ENCODE peak calls at places on chromosomes 11 and 22, in seven cellular contexts. U is CD4-positive, CD25-positive, alpha-beta regulatory T cell; Y is psoas muscle; F is transverse colon; V is cardiac muscle cell; P is adrenal gland; B is adipocyte. H is an unnamed sample. For H3K4me1, the result is how much of the 10 kb centered on the place peaks cover.

GRCh38 chr11:125167292-125167953 is 2.9 kb downstream of the PKNOX2 start:
- DNase-seq in V (peak), B (no peak), P (no peak), U (no peak), F (no peak), Y (no peak), H (no peak)

GRCh38 chr22:44396021-44396726 is 83.4 kb upstream of the SHISAL1 start:
- DNase-seq in U (no peak), P (peak), B (no peak), V (no peak), Y (no peak), F (no peak), H (peak)

GRCh38 chr11:1401656-1402221 is 12.0 kb downstream of the BRSK2 start:
- DNase-seq in P (peak), U (no peak), B (peak), Y (peak), V (peak), F (peak), H (peak)

GRCh38 chr22:37128555-37129281 is 19.2 kb upstream of the TMPRSS6 start:
- DNase-seq in F (no peak), P (no peak), Y (no peak), V (no peak), U (no peak), B (peak), H (no peak)

GRCh38 chr22:45235101-45235777 is 5.5 kb downstream of the KIAA0930 start:
- DNase-seq in V (no peak), U (no peak), B (no peak), F (peak), P (no peak), Y (peak), H (peak)

GRCh38 chr11:65491614-65492386 is 7.0 kb upstream of the MALAT1 start:
- DNase-seq in V (peak), P (peak), B (peak), U (no peak), Y (peak), F (peak), H (peak)

GRCh38 chr22:28029962-28030361 is 110.9 kb upstream of the PITPNB start:
- DNase-seq in U (no peak), F (no peak), B (no peak), V (no peak), P (no peak), Y (no peak), H (no peak)

GRCh38 chr11:81970886-81971285 is 762.8 kb downstream of the FAM181B start:
- DNase-seq in P (no peak), V (no peak), F (no peak), B (no peak), Y (no peak), U (no peak), H (no peak)

GRCh38 chr11:57335023-57335342 is 709 bp downstream of the SSRP1 start:
- DNase-seq in U (no peak), F (no peak), Y (no peak), V (no peak), B (no peak), P (no peak), H (no peak)

GRCh38 chr11:12215192-12215591 is 104.8 kb downstream of the MICAL2 start:
- DNase-seq in P (no peak), B (no peak), F (no peak), U (no peak), V (no peak), Y (no peak), H (no peak)

GRCh38 chr11:59999732-60000131 is 17.2 kb upstream of the OOSP4B start:
- DNase-seq in P (no peak), F (no peak), Y (no peak), V (no peak), B (no peak), U (no peak), H (no peak)

GRCh38 chr22:41352058-41352457 is 29.7 kb upstream of the TEF start:
- DNase-seq in F (no peak), Y (no peak), B (peak), U (no peak), V (peak), P (no peak), H (no peak)

GRCh38 chr22:46655861-46656608 is 35.8 kb downstream of the GRAMD4 start:
- DNase-seq in F (no peak), V (no peak), Y (no peak), P (no peak), U (no peak), B (no peak), H (no peak)

GRCh38 chr11:71311928-71312510 is 59.6 kb upstream of the SHANK2 start:
- DNase-seq in U (no peak), V (no peak), F (peak), B (no peak), P (no peak), Y (no peak), H (peak)

GRCh38 chr11:115132829-115133228 is 371.4 kb downstream of the CADM1 start:
- DNase-seq in U (no peak), V (no peak), F (peak), P (peak), B (no peak), Y (no peak), H (no peak)

GRCh38 chr11:29842061-29842460 is 174.8 kb downstream of the KCNA4 start:
- DNase-seq in U (no peak), B (no peak), Y (no peak), V (no peak), P (no peak), F (no peak), H (no peak)

GRCh38 chr22:40028098-40028425 is 33.3 kb downstream of the FAM83F start:
- DNase-seq in B (no peak), V (no peak), P (no peak), F (no peak), Y (no peak), U (no peak), H (no peak)

GRCh38 chr22:24503137-24503850 is 8.2 kb downstream of the UPB1 start:
- DNase-seq in V (peak), B (peak), U (peak), Y (peak), P (peak), F (peak), H (peak)

GRCh38 chr22:47850644-47851151 is 1088.2 kb downstream of the TBC1D22A start:
- DNase-seq in V (no peak), F (no peak), P (no peak), U (no peak), B (no peak), Y (no peak), H (no peak)

GRCh38 chr11:75351541-75352416 is at the start of gene ARRB1:
- DNase-seq in B (peak), P (peak), Y (peak), U (peak), V (peak), F (peak), H (peak)

GRCh38 chr11:121456816-121457431 is 4.2 kb upstream of the SORL1-AS1 start:
- DNase-seq in U (no peak), F (no peak), Y (no peak), P (no peak), B (no peak), V (no peak), H (no peak)

GRCh38 chr11:35590412-35590811 is 27.8 kb upstream of the FJX1 start:
- DNase-seq in V (no peak), F (no peak), P (no peak), B (no peak), U (no peak), Y (no peak), H (no peak)

GRCh38 chr11:2988361-2988762 is 3.8 kb downstream of the NAP1L4 start:
- DNase-seq in U (no peak), V (no peak), Y (no peak), P (no peak), B (peak), F (no peak), H (no peak)
- H3K4me1 ChIP-seq in U (half or more), V (under half), Y (under half), P (half or more), B (under half), F (under half), H (half or more)

DNA sequence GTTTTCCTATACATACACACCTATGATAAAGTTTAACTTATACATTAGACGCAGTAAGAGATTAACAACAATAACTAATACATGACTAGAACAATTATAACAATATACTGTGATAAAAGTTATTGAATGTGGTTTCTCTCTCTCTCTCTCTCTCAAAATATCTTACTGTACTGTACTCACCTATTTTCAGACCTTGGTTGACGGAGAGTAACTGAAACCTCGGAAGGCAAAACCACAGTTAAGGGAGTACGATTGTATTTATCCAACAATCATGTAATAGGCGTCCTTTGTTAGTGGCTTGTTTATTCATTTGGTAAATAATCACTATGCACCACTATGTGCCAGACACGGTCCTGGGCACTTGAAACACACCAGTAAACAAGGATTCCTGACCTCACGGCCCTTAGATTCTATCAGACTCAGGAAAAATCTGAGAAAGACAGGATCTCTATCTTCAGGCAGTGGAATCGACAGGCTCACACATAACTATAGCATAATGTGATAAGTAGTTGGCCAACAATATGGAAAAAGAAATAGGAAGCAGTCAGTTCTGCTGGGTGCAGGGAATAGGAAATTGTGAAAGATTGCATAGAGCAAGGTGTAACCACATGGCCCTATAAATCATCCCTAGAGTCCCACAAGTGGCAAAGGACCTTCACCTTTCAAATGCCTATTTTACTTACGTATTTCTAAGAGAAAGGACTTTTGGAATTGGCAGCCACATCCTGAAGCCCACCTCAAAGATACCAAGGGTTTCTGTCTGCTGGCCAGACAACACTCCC is 12.0 kb downstream of the ETS1 start:
- DNase-seq in U (no peak), B (no peak), V (peak), Y (no peak), P (no peak), F (no peak), H (no peak)
- H3K4me1 ChIP-seq in U (under half), B (under half), V (under half), Y (under half), P (under half), F (under half), H (under half)

GRCh38 chr11:47396049-47396320 is 12.4 kb upstream of the SLC39A13 start:
- DNase-seq in Y (no peak), U (no peak), F (no peak), B (no peak), P (no peak), V (no peak), H (no peak)
- H3K4me1 ChIP-seq in Y (under half), U (under half), F (under half), B (under half), P (under half), V (under half), H (under half)

DNA sequence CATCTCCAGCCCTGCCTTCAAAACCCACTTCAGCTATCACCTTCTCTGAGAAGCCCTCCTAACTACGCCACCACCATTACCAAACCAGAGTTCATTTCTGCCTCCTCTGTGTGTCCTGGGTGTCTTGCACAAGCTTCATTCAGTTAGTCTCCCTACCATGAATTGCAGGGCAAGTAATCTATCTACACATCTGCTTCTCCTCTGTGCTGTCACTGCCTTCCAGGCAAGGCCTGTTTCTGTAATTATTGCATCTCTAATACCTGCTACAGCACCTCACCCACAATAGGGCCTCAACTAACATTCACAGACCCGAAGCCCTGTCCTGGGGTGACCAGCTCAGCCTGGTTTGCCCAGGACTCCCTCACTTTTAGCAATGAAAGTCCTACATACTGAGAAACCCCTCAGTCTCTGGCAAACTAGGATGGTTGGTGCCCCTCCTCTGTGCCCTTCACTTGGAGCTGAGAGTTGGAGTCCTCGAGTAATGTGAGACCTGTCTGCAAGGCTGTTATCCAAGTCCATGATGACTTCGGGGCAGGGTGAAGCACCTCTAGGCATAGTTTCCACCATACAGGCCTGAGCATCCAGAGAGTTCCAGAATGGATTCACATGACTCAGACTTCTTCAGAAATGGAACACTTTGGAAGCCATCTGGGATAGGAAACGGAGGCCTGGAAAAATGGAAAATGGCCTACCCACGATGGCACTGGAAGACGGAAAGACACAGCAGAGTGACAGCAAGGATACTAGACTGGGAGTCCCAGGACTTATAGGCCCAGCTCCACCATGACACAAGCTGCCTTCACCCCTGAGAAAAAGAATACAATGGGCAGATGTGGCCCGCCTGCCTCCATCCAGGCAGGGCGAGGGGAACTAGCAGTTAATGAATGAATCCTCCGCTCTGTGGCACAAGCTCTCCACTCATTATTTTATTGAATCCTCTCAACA is 269.3 kb downstream of the BUD13 start:
- DNase-seq in B (no peak), V (no peak), Y (no peak), F (no peak), P (no peak), U (no peak), H (no peak)
- H3K4me1 ChIP-seq in B (under half), V (under half), Y (under half), F (under half), P (under half), U (under half), H (under half)

GRCh38 chr11:117159892-117160291 is 15.8 kb downstream of the PAFAH1B2 start:
- DNase-seq in F (no peak), P (no peak), U (no peak), V (no peak), Y (no peak), B (no peak), H (no peak)
- H3K4me1 ChIP-seq in F (under half), P (under half), U (under half), V (under half), Y (under half), B (under half), H (half or more)

GRCh38 chr22:42648368-42649260 is 578 bp downstream of the CYB5R3 start:
- DNase-seq in P (peak), B (peak), U (no peak), F (peak), V (peak), Y (peak), H (peak)
- H3K4me1 ChIP-seq in P (half or more), B (half or more), U (under half), F (half or more), V (under half), Y (under half), H (half or more)

GRCh38 chr22:23243859-23244689 is 63.8 kb downstream of the BCR start:
- DNase-seq in Y (no peak), U (no peak), V (no peak), F (no peak), B (no peak), P (no peak), H (no peak)
- H3K4me1 ChIP-seq in Y (under half), U (under half), V (under half), F (under half), B (under half), P (half or more), H (under half)

DNA sequence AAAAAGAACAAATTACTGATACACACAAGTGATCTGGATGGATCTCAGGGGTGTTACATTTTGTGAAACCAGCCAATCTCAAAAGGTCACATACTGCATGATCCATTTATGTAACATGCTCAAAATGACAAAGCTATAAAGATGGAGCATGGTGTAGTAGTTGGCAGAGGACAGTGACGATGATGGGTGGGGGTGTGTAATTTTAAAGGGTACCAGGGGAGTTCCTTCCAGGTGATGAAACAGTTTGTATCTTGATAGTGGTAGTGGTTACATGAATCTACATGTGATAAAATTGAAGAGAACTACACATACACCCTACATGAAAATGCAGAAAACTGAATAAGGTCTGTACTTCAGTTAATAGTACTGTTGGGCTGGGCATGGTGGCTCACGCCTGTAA is 17.1 kb downstream of the TMEM184B start:
- DNase-seq in Y (no peak), V (no peak), F (no peak), U (no peak), P (no peak), B (no peak), H (no peak)
- H3K4me1 ChIP-seq in Y (half or more), V (under half), F (under half), U (under half), P (half or more), B (under half), H (under half)

DNA sequence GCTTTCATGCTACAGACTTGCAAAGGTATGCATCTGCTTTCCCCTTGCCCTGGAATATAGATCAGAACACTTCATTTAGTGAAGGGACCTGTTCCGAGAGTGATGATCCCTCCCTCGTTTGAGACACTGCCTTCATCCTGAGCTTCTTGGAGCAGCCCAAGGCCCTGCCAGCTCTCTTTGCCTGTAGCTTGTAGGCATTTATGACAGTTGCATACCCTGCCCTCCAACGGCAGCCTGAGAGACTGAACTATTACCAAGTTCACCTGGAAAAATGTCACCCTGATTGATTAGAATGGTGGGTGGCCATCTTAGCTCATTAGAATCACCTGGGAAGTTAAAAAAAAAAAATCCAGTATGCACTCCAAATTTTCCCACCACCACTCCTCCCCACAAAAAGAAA is 1.5 kb downstream of the MICAL3 start:
- DNase-seq in Y (no peak), F (peak), B (no peak), P (no peak), U (no peak), V (no peak), H (no peak)
- H3K4me1 ChIP-seq in Y (under half), F (under half), B (under half), P (under half), U (under half), V (under half), H (under half)